ENCODE peak calls at places on chromosomes 16 and 17, in six cellular contexts. Q, X, U, C, I and J are unnamed samples.

GRCh38 chr16:1545044-1545736 is 11.7 kb downstream of the TMEM204 start:
- DNase-seq in C (no peak), U (no peak), I (no peak), X (no peak), Q (no peak), J (no peak)

GRCh38 chr16:64982581-64982980 is 139.3 kb downstream of the CDH11 start:
- DNase-seq in I (no peak), X (no peak), U (no peak), Q (no peak), C (no peak), J (no peak)

GRCh38 chr17:56887105-56887504 is 26.7 kb downstream of the TRIM25 start:
- DNase-seq in I (no peak), C (no peak), Q (no peak), X (no peak), U (no peak), J (no peak)

GRCh38 chr17:21357281-21357680 is 18.9 kb upstream of the KCNJ12 start:
- DNase-seq in I (no peak), U (no peak), X (no peak), Q (no peak), C (no peak), J (no peak)

GRCh38 chr17:40325156-40326013 is 16.4 kb downstream of the RARA start:
- DNase-seq in I (no peak), X (no peak), C (no peak), U (peak), Q (no peak), J (no peak)

GRCh38 chr17:45403906-45404490 is 28.7 kb downstream of the ARHGAP27 start:
- DNase-seq in X (no peak), Q (no peak), U (no peak), C (no peak), I (no peak), J (no peak)

GRCh38 chr17:81967533-81968395 is 6.8 kb upstream of the NOTUM start:
- DNase-seq in X (peak), U (peak), I (peak), Q (peak), C (no peak), J (peak)

GRCh38 chr16:63890072-63890471 is 1231.8 kb downstream of the CDH11 start:
- DNase-seq in I (no peak), U (no peak), X (no peak), C (no peak), Q (peak), J (no peak)

GRCh38 chr16:50449800-50450199 is 81.0 kb upstream of the BRD7 start:
- DNase-seq in I (no peak), Q (no peak), C (no peak), X (no peak), U (no peak), J (no peak)

GRCh38 chr17:51860934-51861561 is 297.5 kb downstream of the CA10 start:
- DNase-seq in Q (peak), I (no peak), U (peak), C (no peak), X (peak), J (peak)

GRCh38 chr17:48375356-48375755 is 54.7 kb downstream of the SKAP1 start:
- DNase-seq in Q (peak), X (no peak), I (no peak), U (no peak), C (peak), J (no peak)

GRCh38 chr17:67818110-67819002 is 6.9 kb upstream of the BPTF start:
- DNase-seq in I (no peak), C (no peak), X (no peak), U (peak), Q (no peak), J (no peak)

GRCh38 chr16:67606632-67607031 is 38.3 kb upstream of the CARMIL2 start:
- DNase-seq in Q (no peak), I (no peak), X (no peak), C (no peak), U (no peak), J (no peak)

GRCh38 chr17:62680541-62681052 is 53.1 kb downstream of the MRC2 start:
- DNase-seq in I (no peak), C (no peak), U (no peak), X (no peak), Q (no peak), J (no peak)

GRCh38 chr16:84413605-84414004 is 45.3 kb downstream of the ATP2C2 start:
- DNase-seq in Q (no peak), X (no peak), U (no peak), C (no peak), I (no peak), J (no peak)

GRCh38 chr17:39791296-39791992 is 53.7 kb downstream of the GRB7 start:
- DNase-seq in U (no peak), Q (no peak), I (no peak), C (no peak), X (no peak), J (peak)

GRCh38 chr17:28046034-28046825 is 3.8 kb downstream of the NLK start:
- DNase-seq in I (no peak), U (no peak), Q (no peak), X (no peak), C (no peak), J (no peak)

GRCh38 chr17:52209507-52209906 is 51.0 kb upstream of the CA10 start:
- DNase-seq in X (no peak), Q (peak), U (no peak), I (no peak), C (no peak), J (no peak)

GRCh38 chr16:67415872-67416793 is at the start of gene ZDHHC1:
- DNase-seq in I (peak), Q (peak), U (peak), C (no peak), X (peak), J (peak)

GRCh38 chr17:27241346-27241946 is 52.5 kb upstream of the WSB1 start:
- DNase-seq in C (no peak), X (no peak), Q (peak), U (no peak), I (peak), J (peak)

GRCh38 chr17:77404812-77405581 is 264.2 kb downstream of the SEC14L1 start:
- DNase-seq in I (peak), Q (peak), C (peak), U (no peak), X (no peak), J (peak)

GRCh38 chr16:30997887-30998711 is 12.3 kb downstream of the STX1B start:
- DNase-seq in Q (peak), C (no peak), U (no peak), I (peak), X (no peak), J (no peak)

GRCh38 chr17:7557825-7558543 is 566 bp upstream of the TNFSF13 start:
- DNase-seq in U (peak), X (peak), I (no peak), Q (peak), C (no peak), J (peak)

GRCh38 chr17:7553356-7553755 is 4.5 kb downstream of the TNFSF12 start:
- DNase-seq in U (no peak), Q (no peak), X (no peak), I (no peak), C (no peak), J (no peak)

GRCh38 chr17:7556627-7557026 is 1.9 kb upstream of the TNFSF13 start:
- DNase-seq in I (no peak), U (no peak), Q (no peak), X (no peak), C (no peak), J (peak)

GRCh38 chr17:7557147-7557764 is 1.3 kb upstream of the TNFSF13 start:
- DNase-seq in X (no peak), I (no peak), Q (no peak), U (no peak), C (no peak), J (peak)

DNA sequence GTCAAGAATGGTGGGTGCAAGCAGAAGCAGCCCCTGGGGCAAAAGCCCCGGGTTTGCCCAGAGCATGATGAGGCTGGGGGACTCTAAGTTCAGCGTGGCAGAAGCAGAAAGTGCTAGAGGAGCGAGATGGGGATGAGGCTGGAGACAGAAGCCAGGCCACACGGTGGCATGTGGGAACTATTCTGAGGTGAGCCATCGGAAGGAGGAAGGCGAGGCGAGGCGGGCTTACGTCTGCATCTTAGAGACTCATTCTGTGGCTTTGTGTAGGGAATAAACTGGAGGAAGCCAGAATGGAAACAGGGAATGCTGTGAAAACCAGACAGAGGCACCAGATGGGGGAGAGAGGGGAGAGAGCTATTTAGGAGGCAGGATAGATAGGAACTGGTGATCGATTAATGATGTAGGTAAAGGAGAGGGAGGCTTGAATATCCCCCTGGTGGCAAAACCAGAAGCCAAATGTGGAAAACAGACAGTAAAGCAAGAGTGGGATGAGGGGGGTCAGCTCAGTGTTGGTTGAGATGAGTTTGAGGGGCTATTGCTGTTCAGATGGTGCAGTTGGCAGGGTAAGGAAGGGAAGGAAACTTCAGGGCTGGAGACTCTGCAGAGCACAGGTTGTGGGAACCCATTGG is 3.1 kb upstream of the TNFSF13 start:
- DNase-seq in X (no peak), C (no peak), I (no peak), Q (no peak), U (no peak), J (no peak)
- TF ChIP-seq CTCF in X (peak), C (no peak), I (peak), Q (no peak), U (no peak), J (peak)

DNA sequence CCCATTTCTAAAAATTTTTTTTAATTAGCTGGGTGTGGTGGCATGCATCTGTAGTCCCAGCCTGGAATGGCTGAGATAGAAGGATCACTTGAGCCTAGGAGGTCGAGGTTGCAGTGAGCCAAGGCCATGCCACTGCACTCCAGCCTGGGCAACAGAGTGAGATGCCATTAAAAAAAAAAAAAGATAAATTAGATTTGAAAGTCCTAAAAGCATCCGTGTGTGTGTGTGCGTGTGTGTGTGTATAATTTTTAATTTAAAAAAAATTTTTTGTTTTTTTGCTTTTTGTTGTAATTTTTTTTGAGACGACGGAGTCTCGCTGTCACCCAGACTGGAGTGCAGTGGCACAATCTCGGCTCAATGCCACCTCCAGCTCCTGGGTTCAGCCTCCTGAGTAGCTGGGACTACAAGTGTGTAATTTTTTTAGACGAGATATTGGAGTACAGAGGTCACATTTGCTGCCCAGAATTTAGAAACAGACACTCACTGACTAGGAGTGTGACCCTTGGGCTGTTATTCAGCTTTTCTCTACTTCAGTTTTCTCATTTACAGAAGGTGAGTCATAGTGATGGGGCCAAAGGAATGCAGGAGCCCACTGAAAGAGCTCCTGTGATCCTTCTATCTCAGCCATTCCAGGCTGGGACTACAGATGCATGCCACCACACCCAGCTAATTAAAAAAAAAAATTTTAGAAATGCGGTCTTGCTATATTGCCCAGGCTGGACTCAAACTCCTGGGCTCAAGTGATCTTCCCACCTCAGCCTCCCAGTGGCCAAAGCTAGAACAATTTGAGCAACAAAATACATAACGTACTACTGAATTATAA is 25.5 kb upstream of the TBX4 start:
- DNase-seq in C (no peak), Q (no peak), U (no peak), I (peak), X (no peak), J (no peak)
- TF ChIP-seq CTCF in C (no peak), Q (no peak), U (no peak), I (peak), X (no peak), J (no peak)

DNA sequence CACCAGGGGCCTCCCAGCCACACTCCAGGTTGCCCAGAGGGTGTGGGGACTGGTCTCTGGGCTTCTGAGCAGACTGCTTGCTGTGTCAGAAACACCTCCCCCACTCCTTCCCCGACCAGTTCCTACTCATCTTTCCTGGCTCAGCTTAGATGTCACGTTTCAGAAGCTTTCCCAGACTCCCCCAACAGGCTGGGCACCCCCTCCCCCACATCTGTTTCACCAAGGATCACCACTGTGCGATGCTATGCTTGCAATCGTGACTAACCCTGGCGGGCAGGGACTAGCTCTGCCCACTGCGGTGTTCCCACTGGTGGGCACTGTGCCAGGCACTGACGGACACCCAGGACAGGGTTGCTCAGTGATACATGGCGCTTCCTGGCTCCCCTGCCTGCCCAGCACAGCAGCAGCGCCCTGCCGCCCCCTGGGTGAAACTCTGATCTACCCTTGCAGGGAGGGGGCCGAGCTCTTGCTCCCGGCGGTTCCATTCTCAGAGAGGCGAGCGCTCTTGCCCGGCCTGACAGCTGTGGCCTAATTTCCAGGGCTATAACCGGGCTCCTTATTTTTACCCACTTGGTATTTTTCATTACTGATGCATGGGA is 29.4 kb upstream of the MTSS2 start:
- DNase-seq in C (peak), U (no peak), I (peak), Q (peak), X (peak), J (no peak)
- TF ChIP-seq CTCF in C (no peak), U (no peak), I (peak), Q (peak), X (no peak), J (no peak)

GRCh38 chr17:3534881-3535252 is 22.7 kb downstream of the TRPV3 start:
- DNase-seq in U (no peak), I (no peak), X (peak), Q (peak), C (no peak), J (peak)

GRCh38 chr17:3532859-3533142 is 24.8 kb downstream of the TRPV3 start:
- DNase-seq in C (no peak), Q (no peak), X (no peak), I (no peak), U (no peak), J (no peak)

GRCh38 chr17:3536736-3537135 is 20.9 kb downstream of the TRPV3 start:
- DNase-seq in U (no peak), Q (no peak), C (no peak), I (no peak), X (no peak), J (no peak)

GRCh38 chr17:3533752-3534151 is 23.9 kb downstream of the TRPV3 start:
- DNase-seq in U (no peak), C (no peak), Q (no peak), X (no peak), I (no peak), J (no peak)

DNA sequence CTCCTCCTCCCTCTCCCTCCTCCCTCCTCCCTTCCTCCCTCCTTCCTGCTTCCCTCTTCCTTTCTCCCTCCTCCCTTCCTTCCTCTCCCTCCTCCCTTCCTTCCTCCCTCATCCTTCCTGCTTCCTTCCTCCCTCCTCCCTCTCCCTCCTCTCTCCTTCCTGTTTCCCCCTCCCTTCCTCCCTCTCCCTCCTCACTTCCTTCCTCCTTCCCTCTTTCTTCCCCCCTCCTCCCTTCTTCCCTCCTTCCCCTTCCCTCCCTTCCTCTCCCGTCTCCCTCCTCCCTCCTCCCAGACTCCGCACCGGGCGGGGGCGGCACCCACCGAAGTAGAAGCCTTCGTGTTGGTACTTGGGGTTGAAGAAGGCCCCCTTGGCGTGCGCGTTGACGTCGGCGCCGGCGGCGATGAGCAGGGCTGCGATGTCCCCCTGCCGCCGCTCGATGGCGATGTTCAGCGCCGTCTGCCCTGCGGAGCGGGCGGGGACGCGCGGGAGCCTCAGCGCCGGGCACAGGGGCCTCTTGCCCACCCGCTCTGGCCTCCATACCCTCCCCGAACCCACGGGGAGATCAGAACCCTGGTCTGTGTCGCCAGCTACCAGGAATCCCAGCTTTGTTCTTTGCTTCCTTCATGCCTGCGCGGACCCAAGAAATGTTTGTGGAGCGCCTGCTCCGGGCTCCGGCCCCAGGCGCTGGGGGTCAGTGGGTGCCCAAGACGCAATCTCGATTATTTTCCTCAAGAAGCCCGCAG is 22.2 kb downstream of the TRPV3 start:
- DNase-seq in I (no peak), Q (peak), X (peak), C (no peak), U (no peak), J (peak)
- TF ChIP-seq CTCF in I (peak), Q (peak), X (peak), C (peak), U (no peak), J (peak)

DNA sequence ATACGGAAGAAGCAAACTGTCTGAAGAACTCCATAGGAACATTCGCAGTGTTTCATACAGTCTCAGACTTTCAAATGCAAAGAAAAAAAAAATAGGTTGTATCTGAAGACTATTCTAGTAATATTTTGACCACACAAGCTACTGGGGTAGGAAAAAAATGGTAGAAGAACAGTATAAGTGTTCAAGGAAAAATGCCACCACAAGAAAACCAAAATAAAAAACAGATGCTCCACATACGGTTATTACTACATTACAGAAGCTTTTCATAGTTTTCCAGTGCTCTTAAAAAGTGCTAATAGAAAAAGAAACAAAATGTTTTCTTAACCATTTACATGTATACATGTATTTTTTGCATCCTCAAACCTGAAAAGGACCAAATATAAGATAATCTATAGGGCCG is 3.7 kb downstream of the NCOR1 start:
- DNase-seq in I (no peak), U (no peak), C (no peak), Q (no peak), X (no peak), J (no peak)
- TF ChIP-seq CTCF in I (no peak), U (no peak), C (no peak), Q (no peak), X (no peak), J (no peak)